ENCODE peak calls at places on chromosomes 3 and 15, in eight cellular contexts. R is HFF-Myc; F is foreskin fibroblast; V is adipocyte; O is stimulated activated naive CD8-positive, alpha-beta T cell treated with anti-CD3 and anti-CD28 coated beads, Interleukin-15, Interleukin-2, amounts not matched to agents 100 U/mL and 50 U/mL, for 24 hours; A is CMK; Q is hypothalamus; U is cardiac muscle cell. G is an unnamed sample.

GRCh38 chr15:33913459-33913858 is 54.8 kb upstream of the CHRM5 start:
- DNase-seq in R (no peak), F (peak; percentile 25), V (no peak), O (no peak), A (no peak), Q (no peak), U (peak; percentile 12), G (peak; percentile 12)

GRCh38 chr3:67290424-67290823 is 292.3 kb downstream of the KBTBD8 start:
- DNase-seq in R (no peak), F (no peak), V (no peak), O (no peak), A (no peak), Q (no peak), U (no peak), G (no peak)

GRCh38 chr3:178705925-178706324 is 169.7 kb downstream of the KCNMB2 start:
- DNase-seq in R (peak; percentile 75), F (peak; percentile 77), V (peak; percentile 49), O (no peak), A (no peak), Q (no peak), U (no peak), G (peak; percentile 79)

GRCh38 chr3:170414202-170414663 is 4.4 kb upstream of the CLDN11 start:
- DNase-seq in R (peak; percentile 99), F (peak; percentile 94), V (peak; percentile 94), O (peak; percentile 19), A (peak; percentile 25), Q (no peak), U (peak; percentile 91), G (peak; percentile 93)

GRCh38 chr15:74746389-74746788 is 2.3 kb upstream of the CYP1A2 start:
- DNase-seq in R (no peak), F (no peak), V (no peak), O (no peak), A (no peak), Q (no peak), U (no peak), G (no peak)

GRCh38 chr3:147945968-147946519 is 536.9 kb downstream of the ZIC1 start:
- DNase-seq in R (peak; percentile 79), F (peak; percentile 95), V (peak; percentile 95), O (no peak), A (no peak), Q (no peak), U (peak; percentile 96), G (peak; percentile 90)

GRCh38 chr3:126439346-126439967 is 36.2 kb downstream of the ZXDC start:
- DNase-seq in R (no peak), F (no peak), V (no peak), O (no peak), A (no peak), Q (no peak), U (no peak), G (no peak)

GRCh38 chr3:107436029-107436428 is 58.8 kb downstream of the CCDC54 start:
- DNase-seq in R (no peak), F (no peak), V (no peak), O (no peak), A (no peak), Q (no peak), U (no peak), G (no peak)

GRCh38 chr3:13827256-13827655 is 52.6 kb downstream of the WNT7A start:
- DNase-seq in R (no peak), F (no peak), V (no peak), O (no peak), A (no peak), Q (no peak), U (no peak), G (no peak)

GRCh38 chr3:18338827-18339226 is 86.3 kb downstream of the SATB1 start:
- DNase-seq in R (no peak), F (no peak), V (no peak), O (no peak), A (no peak), Q (no peak), U (peak; percentile 2), G (no peak)

GRCh38 chr3:78868570-78868969 is 899.2 kb downstream of the ROBO1 start:
- DNase-seq in R (no peak), F (peak; percentile 53), V (peak; percentile 42), O (no peak), A (no peak), Q (no peak), U (no peak), G (no peak)

GRCh38 chr3:72738752-72739520 is 109.3 kb downstream of the SHQ1 start:
- DNase-seq in R (no peak), F (peak; percentile 48), V (peak; percentile 25), O (peak; percentile 73), A (no peak), Q (peak; percentile 20), U (peak; percentile 49), G (no peak)

GRCh38 chr3:195708626-195709481 is 11.9 kb upstream of the MUC20 start:
- DNase-seq in R (no peak), F (peak; percentile 75), V (peak; percentile 48), O (no peak), A (no peak), Q (no peak), U (no peak), G (no peak)

GRCh38 chr15:57470543-57470942 is 94.2 kb downstream of the CGNL1 start:
- DNase-seq in R (no peak), F (no peak), V (no peak), O (no peak), A (no peak), Q (no peak), U (no peak), G (no peak)

GRCh38 chr15:29859981-29860745 is 37.9 kb upstream of the TJP1 start:
- DNase-seq in R (no peak), F (peak; percentile 79), V (peak; percentile 51), O (no peak), A (no peak), Q (no peak), U (peak; percentile 49), G (peak; percentile 86)

GRCh38 chr15:25774871-25775270 is 88.3 kb downstream of the ATP10A start:
- DNase-seq in R (no peak), F (no peak), V (no peak), O (no peak), A (no peak), Q (no peak), U (no peak), G (no peak)

GRCh38 chr3:99761415-99761981 is 56.2 kb upstream of the CMSS1 start:
- DNase-seq in R (no peak), F (no peak), V (no peak), O (no peak), A (no peak), Q (no peak), U (no peak), G (no peak)

GRCh38 chr3:16252243-16252978 is 12.3 kb downstream of the DPH3 start:
- DNase-seq in R (no peak), F (no peak), V (no peak), O (no peak), A (no peak), Q (no peak), U (no peak), G (no peak)

GRCh38 chr15:29556385-29556784 is 265.9 kb downstream of the TJP1 start:
- DNase-seq in R (no peak), F (peak; percentile 52), V (peak; percentile 45), O (no peak), A (no peak), Q (no peak), U (peak; percentile 11), G (peak; percentile 3)

GRCh38 chr3:184506579-184506978 is 55.0 kb upstream of the EPHB3 start:
- DNase-seq in R (no peak), F (peak; percentile 66), V (no peak), O (no peak), A (no peak), Q (no peak), U (no peak), G (peak; percentile 7)

GRCh38 chr15:70582143-70582945 is 181.0 kb downstream of the UACA start:
- DNase-seq in R (no peak), F (peak; percentile 74), V (peak; percentile 65), O (no peak), A (no peak), Q (no peak), U (peak; percentile 42), G (peak; percentile 51)

GRCh38 chr3:132695006-132695405 is 27.2 kb downstream of the NPHP3 start:
- DNase-seq in R (no peak), F (no peak), V (no peak), O (no peak), A (no peak), Q (no peak), U (no peak), G (no peak)

GRCh38 chr3:12051586-12051985 is 47.4 kb downstream of the SYN2 start:
- DNase-seq in R (no peak), F (no peak), V (no peak), O (no peak), A (no peak), Q (no peak), U (no peak), G (no peak)

GRCh38 chr3:157700405-157700804 is 197.2 kb upstream of the VEPH1 start:
- DNase-seq in R (no peak), F (peak; percentile 9), V (no peak), O (no peak), A (no peak), Q (no peak), U (peak; percentile 4), G (peak; percentile 22)

GRCh38 chr15:85571780-85572179 is 191.4 kb downstream of the AKAP13 start:
- DNase-seq in R (no peak), F (no peak), V (no peak), O (no peak), A (no peak), Q (no peak), U (no peak), G (no peak)

GRCh38 chr3:176767385-176767784 is 429.9 kb downstream of the TBL1XR1 start:
- DNase-seq in R (no peak), F (peak; percentile 37), V (peak; percentile 70), O (no peak), A (no peak), Q (no peak), U (peak; percentile 76), G (peak; percentile 23)

G was measured in HCEC 1CT.